ENCODE peak calls at places on chromosomes 5 and 9, in five cellular contexts. J, L, H, Q and M are unnamed samples.

GRCh38 chr9:123090956-123091355 is 57.5 kb downstream of the GPR21 start:
- DNase-seq in J (no peak), L (no peak), H (no peak), Q (no peak), M (no peak)

GRCh38 chr5:142784405-142784955 is 14.3 kb downstream of the ARHGAP26 start:
- DNase-seq in J (no peak), L (no peak), H (no peak), Q (no peak), M (no peak)

GRCh38 chr5:180639743-180640300 is 9.6 kb downstream of the FLT4 start:
- DNase-seq in J (no peak), L (peak), H (no peak), Q (no peak), M (peak)

GRCh38 chr5:142295084-142295758 is 29.6 kb downstream of the SPRY4 start:
- DNase-seq in J (no peak), L (peak), H (no peak), Q (no peak), M (no peak)

GRCh38 chr5:86354664-86355063 is 263.1 kb upstream of the COX7C start:
- DNase-seq in J (no peak), L (no peak), H (no peak), Q (no peak), M (no peak)

GRCh38 chr5:16957305-16958165 is 21.4 kb upstream of the MYO10 start:
- DNase-seq in J (peak), L (no peak), H (no peak), Q (no peak), M (no peak)

GRCh38 chr5:144697847-144698262 is 527.2 kb downstream of the KCTD16 start:
- DNase-seq in J (no peak), L (peak), H (no peak), Q (no peak), M (no peak)

GRCh38 chr5:167348286-167348926 is 943.0 kb upstream of the WWC1 start:
- DNase-seq in J (no peak), L (no peak), H (no peak), Q (no peak), M (no peak)

GRCh38 chr5:137761020-137761516 is 6.9 kb upstream of the HNRNPA0 start:
- DNase-seq in J (no peak), L (no peak), H (no peak), Q (no peak), M (no peak)

GRCh38 chr5:14212838-14213237 is 69.7 kb downstream of the TRIO start:
- DNase-seq in J (no peak), L (no peak), H (no peak), Q (no peak), M (no peak)

GRCh38 chr5:113075019-113075418 is 98.4 kb downstream of the DCP2 start:
- DNase-seq in J (no peak), L (no peak), H (no peak), Q (no peak), M (no peak)

GRCh38 chr9:124570942-124571666 is 63.9 kb upstream of the NR5A1 start:
- DNase-seq in J (no peak), L (peak), H (no peak), Q (no peak), M (no peak)

GRCh38 chr9:132404228-132404881 is 2.3 kb downstream of the TTF1 start:
- DNase-seq in J (no peak), L (no peak), H (no peak), Q (no peak), M (no peak)

GRCh38 chr9:130610862-130611689 is 31.7 kb downstream of the FUBP3 start:
- DNase-seq in J (no peak), L (no peak), H (no peak), Q (no peak), M (no peak)

GRCh38 chr5:123755587-123756324 is 243.8 kb downstream of the CSNK1G3 start:
- DNase-seq in J (no peak), L (peak), H (no peak), Q (peak), M (no peak)

GRCh38 chr5:174872271-174872670 is 147.9 kb downstream of the MSX2 start:
- DNase-seq in J (no peak), L (no peak), H (no peak), Q (no peak), M (no peak)

GRCh38 chr5:73188764-73189521 is 15.9 kb downstream of the TMEM174 start:
- DNase-seq in J (no peak), L (no peak), H (no peak), Q (peak), M (no peak)

GRCh38 chr9:75812139-75812538 is 78.3 kb upstream of the PCSK5 start:
- DNase-seq in J (no peak), L (no peak), H (no peak), Q (no peak), M (no peak)